ENCODE peak calls at places on chromosomes 12 and 14, in five cellular contexts. W is GM23338, J is fibroblast of lung, M is left lung, R is Panc1. L is an unnamed sample. For H3K36me3, the result is how much of the 10 kb centered on the place peaks cover.

GRCh38 chr12:123934829-123935228 is 37.8 kb downstream of the CCDC92 start:
- DNase-seq in W (no peak), J (peak), M (no peak), R (no peak), L (no peak)

GRCh38 chr14:99265571-99265970 is 6.4 kb downstream of the BCL11B start:
- DNase-seq in W (no peak), J (no peak), M (no peak), R (no peak), L (no peak)

GRCh38 chr12:32558941-32559340 is 120.2 kb upstream of the DNM1L start:
- DNase-seq in W (no peak), J (no peak), M (no peak), R (no peak), L (peak)

GRCh38 chr12:61250303-61250702 is 1009.9 kb upstream of the USP15 start:
- DNase-seq in W (no peak), J (no peak), M (no peak), R (no peak), L (no peak)

GRCh38 chr14:87049886-87050820 is 942.8 kb downstream of the GALC start:
- DNase-seq in W (peak), J (peak), M (no peak), R (no peak), L (no peak)

GRCh38 chr12:5904441-5904840 is 40.6 kb downstream of the ANO2 start:
- DNase-seq in W (no peak), J (no peak), M (no peak), R (no peak), L (no peak)

GRCh38 chr12:122322501-122322900 is 56.2 kb upstream of the VPS33A start:
- DNase-seq in W (no peak), J (peak), M (no peak), R (no peak), L (no peak)

GRCh38 chr14:50270932-50271331 is 39.6 kb upstream of the SOS2 start:
- DNase-seq in W (no peak), J (no peak), M (no peak), R (no peak), L (no peak)

GRCh38 chr14:77031680-77032482 is 3.4 kb upstream of the IRF2BPL start:
- DNase-seq in W (no peak), J (peak), M (no peak), R (no peak), L (no peak)

GRCh38 chr14:105882626-105883025 is 356.2 kb downstream of the TMEM121 start:
- DNase-seq in W (no peak), J (no peak), M (peak), R (no peak), L (no peak)

GRCh38 chr12:1593232-1594044 is 943 bp downstream of the FBXL14 start:
- DNase-seq in W (peak), J (peak), M (peak), R (no peak), L (peak)

GRCh38 chr14:74712499-74713394 is at the start of the genes AREL1 and FCF1:
- DNase-seq in W (peak), J (peak), M (peak), R (peak), L (peak)

GRCh38 chr12:121718653-121719239 is 6.2 kb downstream of the TMEM120B start:
- DNase-seq in W (no peak), J (no peak), M (no peak), R (no peak), L (no peak)

GRCh38 chr14:72466325-72466724 is 427.6 kb downstream of the DPF3 start:
- DNase-seq in W (no peak), J (no peak), M (no peak), R (no peak), L (no peak)

GRCh38 chr12:98182791-98183190 is 332.6 kb upstream of the TMPO start:
- DNase-seq in W (no peak), J (no peak), M (no peak), R (no peak), L (no peak)

GRCh38 chr12:68613209-68613904 is 2.7 kb downstream of the RAP1B start:
- DNase-seq in W (no peak), J (no peak), M (no peak), R (no peak), L (no peak)

GRCh38 chr12:98653866-98654493 is 8.9 kb downstream of the APAF1 start:
- DNase-seq in W (peak), J (peak), M (no peak), R (no peak), L (no peak)

GRCh38 chr12:115866909-115867525 is 410.5 kb downstream of the MED13L start:
- DNase-seq in W (peak), J (no peak), M (no peak), R (no peak), L (no peak)

GRCh38 chr14:100105357-100106169 is 40.3 kb downstream of the EVL start:
- DNase-seq in W (no peak), J (no peak), M (no peak), R (no peak), L (no peak)

GRCh38 chr14:54369343-54369742 is 27.5 kb upstream of the CDKN3 start:
- DNase-seq in W (no peak), J (no peak), M (no peak), R (no peak), L (no peak)

GRCh38 chr12:2775431-2775830 is 19.3 kb upstream of the FKBP4 start:
- DNase-seq in W (no peak), J (no peak), M (no peak), R (no peak), L (no peak)

GRCh38 chr14:76729953-76730505 is 31.2 kb upstream of the VASH1 start:
- DNase-seq in W (no peak), J (no peak), M (no peak), R (no peak), L (no peak)

GRCh38 chr12:21328578-21328977 is 6.1 kb downstream of the SLCO1A2 start:
- DNase-seq in W (no peak), J (no peak), M (no peak), R (no peak), L (no peak)

GRCh38 chr14:104111301-104112112 is 26.0 kb downstream of the ASPG start:
- DNase-seq in W (no peak), J (no peak), M (peak), R (no peak), L (no peak)

GRCh38 chr14:21024668-21025373 is at the start of gene NDRG2:
- DNase-seq in W (peak), J (peak), M (peak), R (no peak), L (peak)

GRCh38 chr14:64762044-64763034 is 58.1 kb downstream of the PLEKHG3 start:
- DNase-seq in W (no peak), J (peak), M (no peak), R (no peak), L (no peak)

GRCh38 chr12:63982787-63983186 is 138.3 kb downstream of the SRGAP1 start:
- DNase-seq in W (no peak), J (no peak), M (no peak), R (no peak), L (no peak)

GRCh38 chr14:26841920-26842741 is 244.3 kb upstream of the NOVA1 start:
- DNase-seq in W (no peak), J (peak), M (no peak), R (peak), L (no peak)

GRCh38 chr14:34981743-34982420 is 910 bp upstream of the SRP54 start:
- DNase-seq in W (peak), J (peak), M (no peak), R (peak), L (no peak)

GRCh38 chr14:91402278-91403068 is 15.1 kb downstream of the CCDC88C start:
- DNase-seq in W (no peak), J (no peak), M (no peak), R (no peak), L (no peak)

GRCh38 chr12:106358410-106359241 is 1.1 kb downstream of the POLR3B start:
- DNase-seq in W (no peak), J (peak), M (no peak), R (no peak), L (no peak)

GRCh38 chr12:32124637-32125036 is 18.0 kb downstream of the BICD1 start:
- DNase-seq in W (peak), J (no peak), M (no peak), R (no peak), L (no peak)

GRCh38 chr12:4271433-4272013 is 2.0 kb upstream of the CCND2 start:
- DNase-seq in W (peak), J (no peak), M (no peak), R (no peak), L (peak)

GRCh38 chr14:54794796-54795195 is 107.8 kb downstream of the GCH1 start:
- DNase-seq in W (no peak), J (no peak), M (no peak), R (no peak), L (no peak)

GRCh38 chr12:7113389-7113871 is 4.4 kb upstream of the C1RL start:
- DNase-seq in W (peak), J (no peak), M (no peak), R (no peak), L (no peak)

GRCh38 chr14:101888182-101888581 is 76.2 kb upstream of the DYNC1H1 start:
- DNase-seq in W (no peak), J (no peak), M (no peak), R (no peak), L (no peak)

GRCh38 chr14:91926131-91926890 is 21.2 kb downstream of the FBLN5 start:
- DNase-seq in W (no peak), J (no peak), M (no peak), R (no peak), L (no peak)

GRCh38 chr12:124946440-124946793 is 32.0 kb upstream of the UBC start:
- DNase-seq in W (no peak), J (no peak), M (peak), R (no peak), L (no peak)

GRCh38 chr12:124949779-124950728 is 35.6 kb upstream of the UBC start:
- DNase-seq in W (no peak), J (no peak), M (peak), R (no peak), L (no peak)

GRCh38 chr12:124947561-124948398 is 33.3 kb upstream of the UBC start:
- DNase-seq in W (no peak), J (no peak), M (peak), R (no peak), L (no peak)

GRCh38 chr12:124949066-124949465 is 34.6 kb upstream of the UBC start:
- DNase-seq in W (no peak), J (no peak), M (peak), R (no peak), L (no peak)

GRCh38 chr12:124947013-124947412 is 32.6 kb upstream of the UBC start:
- DNase-seq in W (no peak), J (no peak), M (peak), R (no peak), L (no peak)
- H3K36me3 ChIP-seq in W (under half), J (under half), M (under half), R (under half), L (under half)

GRCh38 chr14:79278286-79278797 is 933.0 kb downstream of the DIO2 start:
- DNase-seq in W (no peak), J (no peak), M (peak), R (no peak), L (no peak)

GRCh38 chr14:79281244-79282199 is 929.8 kb downstream of the DIO2 start:
- DNase-seq in W (peak), J (peak), M (no peak), R (no peak), L (no peak)

GRCh38 chr14:79278798-79279644 is 932.3 kb downstream of the DIO2 start:
- DNase-seq in W (peak), J (peak), M (peak), R (no peak), L (peak)

GRCh38 chr14:79280400-79280670 is 931.0 kb downstream of the DIO2 start:
- DNase-seq in W (no peak), J (no peak), M (no peak), R (no peak), L (no peak)

GRCh38 chr14:79279645-79280399 is 931.5 kb downstream of the DIO2 start:
- DNase-seq in W (peak), J (peak), M (peak), R (no peak), L (no peak)
- H3K4me3 ChIP-seq in W (peak), J (peak), M (peak), R (peak), L (no peak)

GRCh38 chr14:31700282-31701074 is 139.3 kb downstream of the NUBPL start:
- DNase-seq in W (no peak), J (no peak), M (no peak), R (no peak), L (no peak)

GRCh38 chr14:31705731-31706130 is 144.5 kb downstream of the NUBPL start:
- DNase-seq in W (no peak), J (no peak), M (peak), R (no peak), L (no peak)

GRCh38 chr14:31699809-31700208 is 138.6 kb downstream of the NUBPL start:
- DNase-seq in W (no peak), J (no peak), M (no peak), R (no peak), L (no peak)

DNA sequence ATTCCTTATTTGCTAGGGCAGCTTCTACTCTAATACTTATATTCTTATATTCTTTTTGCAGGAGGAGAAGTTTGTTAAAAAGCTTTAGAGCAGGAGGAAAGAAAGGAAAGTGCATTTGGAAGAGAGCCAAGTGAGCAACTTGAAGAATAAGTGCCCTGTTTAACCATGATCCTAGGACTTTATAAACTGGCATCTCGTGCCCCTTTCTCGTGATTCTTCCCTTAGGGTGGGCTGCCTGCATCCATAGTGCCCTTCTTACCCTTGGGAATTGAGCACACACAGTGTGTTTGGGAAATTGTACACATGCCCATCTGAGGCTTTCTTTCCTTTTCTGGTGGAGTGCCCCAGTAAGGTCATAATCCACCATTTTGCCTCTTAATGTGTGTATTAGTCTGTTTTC is 141.9 kb downstream of the NUBPL start:
- DNase-seq in W (no peak), J (no peak), M (no peak), R (no peak), L (no peak)
- TF ChIP-seq CTCF in W (no peak), J (no peak), M (no peak), R (no peak), L (no peak)

GRCh38 chr14:22520786-22521185 is 68.2 kb downstream of the DAD1 start:
- DNase-seq in W (no peak), J (peak), M (no peak), R (no peak), L (no peak)
- H3K36me3 ChIP-seq in W (under half), J (under half), M (under half), R (under half), L (under half)

DNA sequence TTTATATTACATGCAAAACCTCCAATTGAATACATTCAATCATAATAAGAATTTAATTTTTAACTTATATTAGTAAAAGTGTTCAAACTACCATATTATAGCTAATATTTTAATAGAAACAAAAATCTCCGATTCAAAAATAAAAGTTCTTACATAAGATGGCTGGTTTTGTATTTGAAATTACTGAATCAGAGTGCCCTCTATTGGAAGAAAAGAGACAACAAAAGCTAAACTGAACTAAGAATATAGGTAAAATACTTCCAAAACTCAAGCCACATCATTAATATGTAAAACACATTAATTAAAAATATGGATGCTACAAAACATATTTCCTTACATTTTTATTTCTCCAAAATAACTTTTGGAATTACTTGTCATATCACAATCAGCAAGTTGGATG is 120.3 kb downstream of the GARIN6 start:
- DNase-seq in W (peak), J (peak), M (no peak), R (no peak), L (no peak)
- H3K4me3 ChIP-seq in W (no peak), J (no peak), M (no peak), R (no peak), L (no peak)

GRCh38 chr12:54282949-54283593 is 2.5 kb downstream of the HNRNPA1 start:
- DNase-seq in W (no peak), J (no peak), M (no peak), R (no peak), L (no peak)
- TF ChIP-seq CTCF in W (no peak), J (no peak), M (no peak), R (no peak), L (no peak)

GRCh38 chr12:109575683-109576082 is 2.1 kb downstream of the MVK start:
- DNase-seq in W (no peak), J (no peak), M (no peak), R (no peak), L (no peak)

GRCh38 chr12:109573029-109573913 is at the start of the genes MMAB and MVK:
- DNase-seq in W (peak), J (peak), M (peak), R (peak), L (peak)

GRCh38 chr12:109571773-109572505 is 1.4 kb downstream of the MMAB start:
- DNase-seq in W (no peak), J (no peak), M (no peak), R (no peak), L (no peak)

GRCh38 chr12:109572506-109572845 is 828 bp downstream of the MMAB start:
- DNase-seq in W (no peak), J (no peak), M (no peak), R (no peak), L (no peak)

GRCh38 chr12:109573914-109574244 is 285 bp downstream of the MVK start:
- DNase-seq in W (no peak), J (no peak), M (no peak), R (no peak), L (no peak)
- H3K36me3 ChIP-seq in W (under half), J (under half), M (under half), R (under half), L (under half)

DNA sequence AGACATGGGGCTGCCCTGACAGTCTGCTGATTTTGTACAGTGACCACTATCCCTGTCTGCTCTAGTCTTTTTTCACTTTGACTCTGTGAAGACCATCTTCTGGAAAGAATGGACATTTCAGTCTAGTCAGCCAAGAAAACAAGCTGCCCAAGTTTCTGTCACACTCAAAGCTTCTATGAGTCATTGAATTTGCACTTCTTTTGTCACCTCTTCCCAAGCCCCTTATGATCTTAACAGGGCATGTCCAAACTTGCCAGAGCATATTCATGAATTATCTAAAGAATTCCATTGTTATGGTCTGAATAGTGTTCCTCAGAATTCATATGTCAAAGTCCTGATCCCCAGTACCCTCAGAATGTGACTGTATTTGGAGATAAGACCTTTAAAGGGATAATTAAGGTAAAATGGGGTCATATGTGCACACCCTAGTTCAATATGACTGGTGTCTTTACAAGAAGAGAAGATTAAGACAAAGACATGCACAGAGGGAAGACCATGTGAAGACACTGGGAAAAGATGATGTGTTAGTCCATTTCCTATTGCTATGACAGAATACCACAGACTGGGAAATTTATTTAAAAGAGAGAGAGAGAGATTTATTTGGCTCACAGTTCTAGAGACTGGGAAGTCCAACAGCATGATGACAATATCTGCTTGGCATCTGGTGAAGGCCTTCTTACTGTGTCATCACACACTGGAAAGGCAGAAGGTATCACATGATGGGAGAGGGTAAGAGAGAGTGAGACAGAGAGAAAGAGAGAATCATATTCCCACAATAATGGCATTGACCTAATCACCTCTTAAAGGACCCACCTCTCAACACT is 242.6 kb downstream of the BTG1 start:
- DNase-seq in W (no peak), J (peak), M (no peak), R (no peak), L (no peak)
- H3K4me3 ChIP-seq in W (no peak), J (no peak), M (no peak), R (no peak), L (no peak)

GRCh38 chr12:65881965-65882413 is 57.7 kb downstream of the HMGA2 start:
- DNase-seq in W (peak), J (peak), M (peak), R (no peak), L (no peak)
- TF ChIP-seq CTCF in W (peak), J (peak), M (no peak), R (no peak), L (no peak)

GRCh38 chr12:104121001-104121400 is 17.0 kb downstream of the NFYB start:
- DNase-seq in W (no peak), J (peak), M (no peak), R (no peak), L (no peak)
- H3K36me3 ChIP-seq in W (under half), J (under half), M (under half), R (under half), L (under half)

L was measured in GM06990.